ENCODE peak calls at places on chromosomes 11 and 22, in four cellular contexts. K, Z, L and U are unnamed samples. For H3K36me3 and H3K4me1, the result is how much of the 10 kb centered on the place peaks cover.

GRCh38 chr11:102573851-102574250 is 43.3 kb upstream of the MMP7 start:
- DNase-seq in L (no peak), Z (peak), K (no peak), U (no peak)

GRCh38 chr11:134949716-134950115 is 537.7 kb upstream of the B3GAT1 start:
- DNase-seq in Z (peak), K (no peak), L (no peak), U (no peak)

GRCh38 chr11:47924184-47924671 is 56.1 kb upstream of the PTPRJ start:
- DNase-seq in Z (peak), L (peak), K (no peak), U (peak)

GRCh38 chr11:88411265-88411664 is 73.7 kb upstream of the CTSC start:
- DNase-seq in K (no peak), Z (peak), L (no peak), U (peak)

GRCh38 chr11:58900479-58901420 is 38.5 kb upstream of the GLYATL1 start:
- DNase-seq in K (peak), Z (peak), L (peak), U (peak)

GRCh38 chr11:7251836-7252682 is at the start of gene SYT9:
- DNase-seq in K (peak), Z (peak), L (peak), U (peak)

GRCh38 chr11:30740071-30740470 is 153.9 kb upstream of the MPPED2 start:
- DNase-seq in Z (no peak), L (no peak), K (no peak), U (no peak)

GRCh38 chr11:128323381-128323780 is 264.0 kb downstream of the ETS1 start:
- DNase-seq in Z (peak), K (no peak), L (no peak), U (peak)

GRCh38 chr11:74783241-74783871 is 34.7 kb downstream of the RNF169 start:
- DNase-seq in K (no peak), Z (peak), L (no peak), U (peak)

GRCh38 chr11:73395297-73396208 is 19.4 kb downstream of the RELT start:
- DNase-seq in L (no peak), Z (no peak), K (peak), U (no peak)

GRCh38 chr22:36548606-36549005 is 19.6 kb upstream of the EIF3D start:
- DNase-seq in Z (no peak), K (no peak), L (no peak), U (no peak)

GRCh38 chr11:116035972-116036371 is 531.8 kb upstream of the CADM1 start:
- DNase-seq in L (no peak), K (no peak), Z (no peak), U (no peak)

GRCh38 chr22:30905696-30906341 is 62.8 kb downstream of the MORC2 start:
- DNase-seq in Z (no peak), K (no peak), L (no peak), U (no peak)

GRCh38 chr22:44753189-44754042 is 1.0 kb downstream of the ARHGAP8 start:
- DNase-seq in L (peak), Z (peak), K (no peak), U (peak)

GRCh38 chr22:28831140-28832072 is 31.0 kb upstream of the XBP1 start:
- DNase-seq in K (peak), L (no peak), Z (no peak), U (no peak)

GRCh38 chr11:6932150-6932549 is 5.9 kb downstream of the ZNF215 start:
- DNase-seq in K (no peak), Z (no peak), L (no peak), U (no peak)

GRCh38 chr11:86620796-86621575 is 51.4 kb downstream of the ME3 start:
- DNase-seq in K (no peak), Z (peak), L (no peak), U (peak)

GRCh38 chr22:45476814-45477213 is 25.9 kb upstream of the FBLN1 start:
- DNase-seq in L (no peak), Z (peak), K (peak), U (no peak)

GRCh38 chr11:19398772-19399542 is 158.2 kb upstream of the E2F8 start:
- DNase-seq in L (no peak), K (peak), Z (peak), U (peak)

GRCh38 chr22:19059481-19060278 is 62.5 kb downstream of the DGCR2 start:
- DNase-seq in K (no peak), Z (no peak), L (no peak), U (no peak)

GRCh38 chr22:20591660-20592310 is 84.4 kb downstream of the MED15 start:
- DNase-seq in K (no peak), L (peak), Z (peak), U (peak)

GRCh38 chr11:104876324-104876723 is 21.9 kb downstream of the CASP12 start:
- DNase-seq in L (no peak), K (no peak), Z (no peak), U (no peak)

GRCh38 chr11:70700871-70701270 is 302.5 kb downstream of the CTTN start:
- DNase-seq in L (no peak), K (no peak), Z (no peak), U (no peak)

GRCh38 chr22:45344339-45344738 is 34.6 kb downstream of the FAM118A start:
- DNase-seq in Z (peak), K (no peak), L (no peak), U (peak)

GRCh38 chr11:36389006-36389405 is 92.9 kb downstream of the PRR5L start:
- DNase-seq in K (no peak), Z (no peak), L (no peak), U (no peak)

GRCh38 chr11:45620243-45620642 is 45.2 kb downstream of the CHST1 start:
- DNase-seq in K (no peak), L (no peak), Z (no peak), U (no peak)

GRCh38 chr11:76238551-76238950 is 32.2 kb upstream of the WNT11 start:
- DNase-seq in Z (no peak), K (no peak), L (no peak), U (no peak)

GRCh38 chr11:62732830-62733229 is 4.5 kb downstream of the TTC9C start:
- DNase-seq in L (no peak), K (no peak), Z (peak), U (peak)

GRCh38 chr11:13140873-13141655 is 131.9 kb downstream of the RASSF10 start:
- DNase-seq in K (no peak), Z (no peak), L (peak), U (no peak)

DNA sequence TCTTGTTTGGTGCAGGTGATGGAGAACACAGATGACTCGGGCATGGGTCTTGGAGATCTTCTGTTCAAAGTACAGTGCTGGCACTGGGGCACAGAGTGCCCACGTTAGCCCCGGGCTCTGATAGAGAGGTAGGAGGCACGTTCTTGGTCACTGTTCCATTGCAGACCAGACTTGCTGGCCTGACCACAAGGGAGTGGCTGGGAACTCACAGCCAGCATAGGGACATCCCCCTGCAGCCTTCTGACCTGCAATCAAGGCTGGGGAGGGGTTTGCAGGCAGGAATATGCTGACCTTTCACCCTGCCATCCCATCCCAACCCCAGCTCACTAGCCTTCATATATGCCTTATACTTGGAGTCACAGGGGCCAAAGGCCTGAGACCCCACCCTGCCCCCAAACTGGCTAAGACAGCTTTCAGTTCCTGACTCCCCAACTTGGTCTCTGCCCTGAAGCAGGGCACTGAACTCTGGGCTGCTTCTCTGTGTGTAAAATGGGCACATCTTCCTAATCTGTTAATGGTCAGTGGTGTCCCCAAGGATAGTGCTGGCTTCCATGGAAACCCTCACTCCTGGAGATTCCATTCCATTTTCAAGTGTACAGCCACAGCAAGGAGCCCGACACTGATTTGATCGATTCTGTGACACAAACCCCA is 4.6 kb downstream of the MRPL49 start:
- DNase-seq in K (no peak), L (no peak), Z (no peak), U (no peak)
- H3K36me3 ChIP-seq in K (under half), L (under half), Z (under half), U (half or more)

GRCh38 chr11:111001091-111001430 is 244.5 kb upstream of the POU2AF2 start:
- DNase-seq in Z (peak), K (no peak), L (no peak), U (peak)
- H3K4me1 ChIP-seq in Z (under half), K (under half), L (under half), U (under half)

GRCh38 chr11:114211444-114212122 is 84.6 kb upstream of the NNMT start:
- DNase-seq in L (no peak), K (no peak), Z (no peak), U (no peak)
- H3K36me3 ChIP-seq in L (under half), K (under half), Z (under half), U (half or more)

DNA sequence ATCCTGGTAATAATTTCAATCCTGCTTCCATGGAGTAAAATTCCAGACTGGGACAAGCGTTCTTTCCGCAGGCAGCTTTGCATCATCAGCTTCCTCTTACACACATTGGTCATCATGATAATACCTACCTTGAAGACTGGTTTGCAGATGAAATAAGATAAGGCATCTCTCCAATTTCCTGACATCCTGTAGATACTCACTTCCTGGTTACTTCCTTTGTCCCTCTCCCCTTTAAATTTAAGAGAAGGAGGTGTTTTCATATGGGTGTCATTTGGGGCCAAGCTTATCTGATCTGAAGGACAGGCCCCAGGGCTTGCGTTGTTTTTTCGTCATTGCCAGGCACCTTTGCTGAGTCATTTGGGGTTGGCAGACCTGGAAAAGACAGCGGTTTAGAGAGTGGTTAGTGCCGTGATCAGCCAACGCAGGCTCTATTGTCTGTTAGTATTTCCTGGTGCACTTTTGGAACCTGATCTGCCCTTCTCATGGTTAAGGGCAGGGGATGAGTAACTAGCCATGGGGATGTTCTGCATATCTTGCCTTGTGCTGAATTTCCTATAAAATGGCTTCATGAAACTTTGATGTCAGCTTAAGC is 24.1 kb downstream of the GRAMD1B start:
- DNase-seq in L (no peak), Z (no peak), K (no peak), U (peak)
- H3K4me1 ChIP-seq in L (under half), Z (under half), K (under half), U (under half)

GRCh38 chr22:42805998-42806481 is 51.0 kb downstream of the ARFGAP3 start:
- DNase-seq in K (no peak), L (no peak), Z (no peak), U (no peak)
- H3K36me3 ChIP-seq in K (under half), L (under half), Z (under half), U (half or more)

GRCh38 chr11:1843098-1843473 is 4.3 kb downstream of the TNNI2 start:
- DNase-seq in L (no peak), Z (no peak), K (no peak), U (no peak)

GRCh38 chr11:1842149-1843097 is 3.6 kb downstream of the TNNI2 start:
- DNase-seq in Z (no peak), L (no peak), K (peak), U (no peak)

GRCh38 chr11:1845095-1845429 is 6.3 kb downstream of the TNNI2 start:
- DNase-seq in L (no peak), Z (no peak), K (no peak), U (no peak)

GRCh38 chr11:1844221-1845094 is 5.7 kb downstream of the TNNI2 start:
- DNase-seq in K (peak), Z (peak), L (no peak), U (no peak)

DNA sequence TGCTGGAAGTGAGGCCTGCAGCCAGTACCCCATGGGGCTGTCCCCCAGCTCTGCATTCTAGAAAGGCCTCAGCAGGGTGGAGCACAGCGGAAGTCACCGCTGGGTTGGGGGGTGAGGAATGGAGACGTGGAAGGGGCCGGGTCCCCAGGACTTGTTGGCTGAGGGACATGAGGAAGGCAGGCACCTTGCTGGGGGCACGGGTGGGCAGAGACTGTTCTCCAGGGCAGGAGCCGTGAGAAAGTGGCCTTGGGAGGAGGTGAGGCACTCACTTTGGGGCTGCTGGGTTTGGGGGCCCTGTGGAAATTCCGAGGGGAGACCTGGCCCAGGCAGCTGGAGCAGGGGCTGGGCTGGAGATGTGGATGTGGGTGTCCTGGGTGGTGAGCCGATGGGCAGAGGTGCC is 5.0 kb downstream of the TNNI2 start:
- DNase-seq in Z (no peak), K (no peak), L (no peak), U (no peak)
- H3K4me1 ChIP-seq in Z (under half), K (under half), L (under half), U (under half)

GRCh38 chr11:66659785-66660184 is 17.9 kb downstream of the RBM4B start:
- DNase-seq in L (no peak), K (no peak), Z (no peak), U (no peak)
- H3K36me3 ChIP-seq in L (under half), K (under half), Z (under half), U (under half)

DNA sequence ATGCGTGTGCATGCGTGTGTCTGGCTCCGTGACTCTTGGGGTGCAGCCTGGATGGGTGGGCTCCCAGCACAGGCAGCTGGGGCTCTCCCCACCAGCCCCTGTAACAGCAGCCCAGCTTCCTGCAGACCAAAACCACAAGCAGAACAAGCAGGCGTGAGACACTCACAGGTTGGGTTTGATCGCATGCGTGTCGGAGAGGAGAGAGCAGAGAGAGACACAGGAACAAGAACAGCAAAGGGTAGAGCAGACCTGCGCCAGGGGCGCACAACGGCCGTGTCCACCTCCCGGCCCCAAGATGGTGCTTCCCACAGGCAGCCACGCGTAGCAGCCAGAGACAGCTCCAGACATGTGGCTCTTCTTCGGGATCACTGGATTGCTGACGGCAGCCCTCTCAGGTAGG is at the start of gene CD6:
- DNase-seq in K (no peak), Z (no peak), L (no peak), U (no peak)
- H3K4me1 ChIP-seq in K (under half), Z (under half), L (under half), U (under half)

DNA sequence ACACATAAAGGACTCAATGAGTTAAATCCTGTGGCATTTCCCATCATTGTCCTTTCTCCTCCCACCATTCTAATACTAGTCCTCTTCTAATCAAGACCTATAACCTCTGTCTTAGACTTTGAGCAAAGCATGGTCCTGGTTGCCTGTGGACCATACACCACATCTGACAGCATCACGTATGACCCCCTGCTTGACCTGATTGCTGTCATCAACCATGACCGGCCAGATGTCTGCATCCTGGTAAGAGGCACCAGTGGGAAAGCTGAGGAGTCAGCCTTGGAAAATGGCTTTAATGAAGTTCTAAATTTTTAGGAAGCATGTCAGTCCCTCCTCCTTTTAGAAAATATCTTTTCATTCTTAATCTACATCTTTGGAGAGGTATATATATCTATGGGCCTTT is 25.8 kb downstream of the POLA2 start:
- DNase-seq in L (no peak), Z (no peak), K (no peak), U (no peak)
- H3K36me3 ChIP-seq in L (under half), Z (under half), K (under half), U (under half)

DNA sequence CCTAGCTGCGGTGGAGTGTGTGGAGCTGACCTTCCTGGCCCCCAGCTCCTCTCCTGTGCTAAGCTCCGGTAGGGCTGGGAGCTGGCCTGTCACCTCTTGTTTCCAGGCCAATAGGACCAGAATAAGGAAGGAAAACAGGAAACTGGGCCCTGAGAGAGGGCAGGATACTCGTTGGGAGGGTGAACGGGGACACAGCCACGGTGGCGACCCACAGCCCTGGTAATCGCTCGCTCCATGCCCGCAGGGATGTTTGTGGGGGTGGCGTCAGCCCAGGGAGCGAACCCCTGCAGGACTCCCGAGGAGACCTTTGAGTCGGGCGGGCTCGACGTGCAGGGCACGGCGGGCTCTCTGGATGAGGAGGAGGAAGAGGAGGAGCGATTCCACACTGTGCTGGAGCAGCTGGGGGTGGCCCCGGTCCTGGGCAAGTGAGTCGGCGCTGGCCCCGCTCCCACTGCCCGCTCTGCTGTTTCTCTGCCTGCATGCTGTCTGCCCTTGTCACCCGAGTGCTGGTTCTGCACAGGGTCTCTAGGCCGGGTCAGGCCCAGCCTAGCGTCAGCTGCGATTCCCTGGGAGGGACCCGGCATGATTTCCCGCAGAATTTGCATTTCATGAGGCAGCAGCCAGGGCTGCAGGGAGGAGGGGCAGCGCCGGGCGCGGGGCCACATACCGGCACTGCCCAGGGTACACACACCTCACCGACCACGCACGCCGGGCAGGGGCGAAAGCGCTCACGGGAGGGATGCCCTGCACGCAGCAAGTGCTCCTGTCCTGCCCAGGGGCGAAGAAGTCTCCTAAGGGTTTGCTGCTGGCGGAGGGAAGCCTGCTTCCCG is 1.6 kb downstream of the CRACR2B start:
- DNase-seq in K (peak), Z (no peak), L (no peak), U (no peak)
- H3K4me1 ChIP-seq in K (under half), Z (under half), L (under half), U (under half)